ENCODE peak calls at places on chromosomes 5 and 9, in five cellular contexts. B, U, D, Q and W are unnamed samples.
A peak's percentile ranks its signal among the peaks of the same experiment; 100 is the strongest.

GRCh38 chr5:36982146-36982545 is 105.6 kb downstream of the NIPBL start:
- DNase-seq in B (no peak), Q (peak; percentile 10), U (no peak), D (no peak), W (no peak)

GRCh38 chr5:142976861-142977260 is 206.7 kb downstream of the ARHGAP26 start:
- DNase-seq in B (no peak), Q (no peak), D (no peak), U (no peak), W (no peak)

GRCh38 chr9:126852289-126852688 is 8.2 kb upstream of the ZBTB34 start:
- DNase-seq in Q (no peak), B (no peak), D (no peak), U (no peak), W (no peak)

GRCh38 chr5:96149546-96149945 is 187.9 kb upstream of the ELL2 start:
- DNase-seq in U (no peak), B (peak; percentile 80), D (no peak), Q (no peak), W (no peak)

GRCh38 chr5:141657937-141658545 is 6.8 kb upstream of the FCHSD1 start:
- DNase-seq in U (peak; percentile 77), B (peak; percentile 77), D (no peak), Q (peak; percentile 88), W (no peak)

GRCh38 chr9:3342159-3342777 is 183.5 kb downstream of the RFX3 start:
- DNase-seq in D (no peak), Q (peak; percentile 14), U (no peak), B (no peak), W (no peak)

GRCh38 chr9:78881295-78881694 is 584.4 kb downstream of the PSAT1 start:
- DNase-seq in Q (no peak), B (no peak), U (no peak), D (no peak), W (no peak)

GRCh38 chr9:18490591-18491370 is 16.8 kb downstream of the ADAMTSL1 start:
- DNase-seq in Q (peak; percentile 99), U (peak; percentile 96), D (no peak), B (peak; percentile 98), W (no peak)

GRCh38 chr5:134708301-134708700 is 30.0 kb upstream of the CAMLG start:
- DNase-seq in Q (no peak), B (no peak), D (no peak), U (peak; percentile 7), W (no peak)

GRCh38 chr9:82780017-82780416 is 282.9 kb downstream of the RASEF start:
- DNase-seq in U (no peak), D (no peak), Q (no peak), B (no peak), W (no peak)

GRCh38 chr5:172909931-172910502 is 49.2 kb upstream of the RPL26L1 start:
- DNase-seq in B (no peak), D (no peak), U (no peak), Q (peak; percentile 82), W (no peak)

GRCh38 chr9:92654481-92655301 is 15.2 kb downstream of the IPPK start:
- DNase-seq in U (no peak), D (no peak), Q (no peak), B (no peak), W (no peak)

GRCh38 chr9:135224921-135225541 is 137.6 kb downstream of the OLFM1 start:
- DNase-seq in D (peak; percentile 39), Q (no peak), B (no peak), U (no peak), W (no peak)